ENCODE peak calls at places on chromosomes 16 and 17, in ten cellular contexts. Q is ovary, Y is body of pancreas, L is heart left ventricle, H is testis, I is thyroid gland, P is breast epithelium, E is IMR-90, X is uterus, F is stomach. D is an unnamed sample.

GRCh38 chr16:46717692-46718091 is 28.2 kb downstream of the ORC6 start:
- DNase-seq in P (no peak), F (no peak), H (no peak), L (no peak), E (no peak), Q (no peak), I (no peak), Y (no peak), X (no peak), D (no peak)

GRCh38 chr16:67842509-67843342 is 606 bp downstream of the THAP11 start:
- DNase-seq in L (peak; percentile 53), Q (peak; percentile 56), E (peak; percentile 46), X (peak; percentile 47), P (no peak), I (peak; percentile 69), Y (peak; percentile 60), H (peak; percentile 62), F (peak; percentile 49), D (peak; percentile 64)

GRCh38 chr16:81005644-81006471 is 827 bp downstream of the CMC2 start:
- DNase-seq in E (peak; percentile 23), F (no peak), X (peak; percentile 16), P (no peak), I (peak; percentile 85), L (peak; percentile 79), Y (no peak), Q (peak; percentile 40), H (peak; percentile 75), D (peak; percentile 77)

GRCh38 chr16:10504404-10504885 is 76.0 kb downstream of the EMP2 start:
- DNase-seq in E (no peak), Q (no peak), F (no peak), I (no peak), H (no peak), Y (no peak), P (no peak), X (no peak), L (no peak), D (no peak)

GRCh38 chr17:15744091-15744676 is 12.1 kb downstream of the TBC1D26 start:
- DNase-seq in I (peak; percentile 26), X (no peak), E (no peak), P (no peak), H (no peak), L (no peak), Q (no peak), F (no peak), Y (no peak), D (no peak)

GRCh38 chr17:216625-217024 is 35.2 kb upstream of the DOC2B start:
- DNase-seq in E (no peak), H (no peak), X (no peak), I (no peak), L (no peak), F (no peak), Y (no peak), P (no peak), Q (no peak), D (no peak)

GRCh38 chr17:57989011-57989345 is 924 bp upstream of the VEZF1 start:
- DNase-seq in L (peak; percentile 57), I (peak; percentile 29), Q (peak; percentile 30), Y (peak; percentile 45), H (peak; percentile 59), X (no peak), P (no peak), F (peak; percentile 31), E (peak; percentile 50), D (peak; percentile 59)

GRCh38 chr16:63978240-63978639 is 1143.6 kb downstream of the CDH11 start:
- DNase-seq in F (no peak), L (no peak), Y (no peak), X (no peak), I (no peak), E (no peak), P (no peak), H (no peak), Q (no peak), D (no peak)

GRCh38 chr16:2089676-2090480 is 42.1 kb downstream of the TSC2 start:
- DNase-seq in E (no peak), I (no peak), L (no peak), Q (no peak), X (no peak), H (no peak), P (no peak), F (no peak), Y (peak; percentile 33), D (peak; percentile 70)

GRCh38 chr16:2088759-2089358 is 41.1 kb downstream of the TSC2 start:
- DNase-seq in H (no peak), F (no peak), Q (no peak), X (no peak), P (no peak), Y (no peak), E (no peak), L (no peak), I (no peak), D (no peak)

GRCh38 chr16:2087426-2088191 is 39.8 kb downstream of the TSC2 start:
- DNase-seq in X (no peak), L (no peak), P (no peak), I (no peak), E (no peak), H (no peak), F (no peak), Y (no peak), Q (no peak), D (no peak)

GRCh38 chr16:2086812-2087425 is 39.1 kb downstream of the TSC2 start:
- DNase-seq in X (no peak), Q (no peak), H (no peak), Y (no peak), P (no peak), I (no peak), E (no peak), L (no peak), F (no peak), D (no peak)

DNA sequence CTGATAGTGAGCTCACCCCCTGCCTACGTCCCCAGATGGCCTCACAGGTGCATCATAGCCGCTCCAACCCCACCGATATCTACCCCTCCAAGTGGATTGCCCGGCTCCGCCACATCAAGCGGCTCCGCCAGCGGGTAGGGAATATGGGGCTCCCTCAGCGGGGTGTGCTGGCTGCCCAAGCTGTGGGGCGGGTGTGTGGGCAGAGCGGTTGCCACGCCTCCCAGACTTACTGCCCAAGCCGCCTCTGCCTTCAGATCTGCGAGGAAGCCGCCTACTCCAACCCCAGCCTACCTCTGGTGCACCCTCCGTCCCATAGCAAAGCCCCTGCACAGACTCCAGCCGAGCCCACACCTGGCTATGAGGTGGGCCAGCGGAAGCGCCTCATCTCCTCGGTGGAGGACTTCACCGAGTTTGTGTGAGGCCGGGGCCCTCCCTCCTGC is 40.4 kb downstream of the TSC2 start:
- DNase-seq in Q (no peak), Y (no peak), H (no peak), I (no peak), L (no peak), F (no peak), E (no peak), X (no peak), P (no peak), D (no peak)
- TF ChIP-seq POLR2A in Q (no peak), Y (no peak), H (no peak), I (no peak), L (no peak), F (no peak), E (no peak), X (no peak), P (no peak), D (no peak)

GRCh38 chr17:42846594-42847280 is 2.4 kb downstream of the AOC2 start:
- DNase-seq in H (no peak), P (no peak), L (no peak), Q (no peak), F (no peak), E (peak; percentile 29), I (no peak), Y (no peak), X (no peak), D (no peak)

GRCh38 chr17:42844761-42845555 is 578 bp downstream of the AOC2 start:
- DNase-seq in H (no peak), Q (no peak), I (no peak), P (no peak), F (no peak), E (no peak), X (no peak), Y (no peak), L (no peak), D (no peak)

GRCh38 chr17:42845918-42846593 is 1.7 kb downstream of the AOC2 start:
- DNase-seq in P (no peak), L (no peak), H (no peak), I (no peak), F (no peak), E (no peak), Q (no peak), X (no peak), Y (no peak), D (no peak)

GRCh38 chr17:42844271-42844670 is at the start of gene AOC2:
- DNase-seq in Q (no peak), L (no peak), F (no peak), E (no peak), Y (no peak), P (no peak), H (no peak), X (no peak), I (no peak), D (peak; percentile 53)

GRCh38 chr17:42845556-42845917 is 1.2 kb downstream of the AOC2 start:
- DNase-seq in Q (no peak), E (no peak), X (no peak), F (no peak), H (no peak), I (no peak), Y (no peak), P (no peak), L (no peak), D (no peak)
- H3K4me3 ChIP-seq in Q (no peak overlapping the region), E (no peak overlapping the region), X (no peak overlapping the region), F (no peak overlapping the region), H (no peak overlapping the region), I (no peak overlapping the region), Y (no peak overlapping the region), P (no peak overlapping the region), L (no peak overlapping the region), D (no peak overlapping the region)

GRCh38 chr17:41837761-41838538 is at the start of gene KLHL10:
- DNase-seq in L (no peak), F (no peak), I (no peak), P (no peak), Y (no peak), X (no peak), H (no peak), E (no peak), Q (no peak), D (no peak)

GRCh38 chr17:41835214-41835799 is 725 bp downstream of the NT5C3B start:
- DNase-seq in L (no peak), Q (no peak), I (no peak), X (no peak), P (no peak), H (no peak), Y (no peak), F (no peak), E (no peak), D (no peak)

GRCh38 chr17:41836550-41837196 is 641 bp upstream of the NT5C3B start:
- DNase-seq in X (no peak), P (no peak), I (peak; percentile 28), Q (no peak), E (no peak), F (no peak), L (no peak), Y (no peak), H (no peak), D (no peak)

DNA sequence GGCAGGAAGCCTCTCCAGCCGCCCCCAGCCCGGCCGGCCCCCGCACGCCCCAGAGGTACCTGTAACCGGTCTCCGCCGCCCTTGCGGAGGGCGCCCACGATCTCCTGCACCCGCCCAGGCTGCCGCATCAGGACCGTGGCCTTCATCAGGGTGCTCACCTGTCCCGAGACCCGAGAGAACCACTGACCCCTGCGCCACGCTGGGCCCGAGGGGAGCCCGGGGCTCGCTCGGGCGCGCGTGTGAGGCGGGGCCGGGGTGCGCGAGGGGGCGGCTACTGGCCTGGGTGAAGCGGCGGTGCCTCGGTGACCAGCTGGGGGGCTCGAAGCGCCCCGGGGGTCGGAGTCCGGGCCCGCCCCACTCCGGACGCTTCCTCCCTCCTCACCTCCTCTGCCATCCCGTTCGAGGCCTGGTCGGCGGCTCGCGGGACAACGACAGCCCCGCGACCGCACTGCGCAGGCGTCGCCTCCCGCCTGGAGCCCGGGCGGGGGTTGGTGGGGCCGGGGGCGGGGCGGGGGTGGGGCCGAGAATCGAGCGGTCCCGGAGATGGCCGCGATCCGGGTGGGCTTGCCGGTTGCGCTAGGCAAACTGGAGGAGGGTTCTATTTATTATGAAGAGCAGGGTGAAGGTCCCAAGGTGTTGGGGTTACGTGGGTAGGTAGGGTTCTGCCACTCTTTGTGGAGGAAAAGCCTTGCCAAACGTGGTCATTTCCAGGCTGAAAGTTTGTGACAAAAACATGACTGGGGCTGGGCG is at the start of gene NT5C3B:
- DNase-seq in Y (peak; percentile 78), L (peak; percentile 54), F (peak; percentile 67), P (no peak), E (no peak), X (peak; percentile 52), I (peak; percentile 63), Q (peak; percentile 69), H (peak; percentile 61), D (peak; percentile 58)
- TF ChIP-seq POLR2A in Y (peak; percentile 37), L (no peak), F (no peak), P (no peak), E (no peak), X (peak; percentile 58), I (peak; percentile 62), Q (peak; percentile 32), H (no peak), D (peak; percentile 25)

GRCh38 chr17:81044428-81044763 is 9.4 kb downstream of the BAIAP2 start:
- DNase-seq in I (no peak), H (no peak), E (no peak), F (no peak), X (no peak), L (no peak), Q (no peak), Y (no peak), P (no peak), D (no peak)

GRCh38 chr17:81043725-81044427 is 8.9 kb downstream of the BAIAP2 start:
- DNase-seq in Q (no peak), F (peak; percentile 76), I (peak; percentile 97), L (no peak), Y (peak; percentile 50), H (no peak), P (peak; percentile 85), X (peak; percentile 46), E (no peak), D (no peak)

GRCh38 chr17:81046131-81046769 is 11.3 kb downstream of the BAIAP2 start:
- DNase-seq in X (no peak), P (no peak), Q (no peak), I (no peak), Y (no peak), L (no peak), H (no peak), F (no peak), E (no peak), D (no peak)

GRCh38 chr17:81045590-81046095 is 10.7 kb downstream of the BAIAP2 start:
- DNase-seq in Y (no peak), X (no peak), P (no peak), H (no peak), I (no peak), Q (no peak), F (no peak), E (no peak), L (no peak), D (no peak)

GRCh38 chr17:81044764-81045589 is 10.0 kb downstream of the BAIAP2 start:
- DNase-seq in F (peak; percentile 69), Y (peak; percentile 71), I (peak; percentile 93), Q (peak; percentile 64), X (peak; percentile 79), E (peak; percentile 79), P (peak; percentile 93), L (peak; percentile 90), H (peak; percentile 86), D (peak; percentile 94)
- H3K4me3 ChIP-seq in F (no peak overlapping the region), Y (no peak overlapping the region), I (no peak overlapping the region), Q (no peak overlapping the region), X (no peak overlapping the region), E (no peak overlapping the region), P (peak overlapping the region; percentile 6), L (peak overlapping the region; percentile 32), H (no peak overlapping the region), D (no peak overlapping the region)

D was measured in adrenal gland.